ENCODE peak calls at places on chromosomes 12 and 14, in seven cellular contexts. A, S, D, H, Z, U and B are unnamed samples. For H3K4me1 and H3K27me3, the result is how much of the 10 kb centered on the place peaks cover.

GRCh38 chr14:89720076-89720687 is 234.3 kb downstream of the EFCAB11 start:
- DNase-seq in A (no peak), S (no peak), D (no peak), H (no peak), Z (no peak), U (no peak), B (no peak)

GRCh38 chr12:75236206-75236605 is 26.6 kb upstream of the KCNC2 start:
- DNase-seq in A (no peak), S (no peak), D (no peak), H (no peak), Z (no peak), U (no peak), B (no peak)

GRCh38 chr14:63011609-63012008 is 33.6 kb downstream of the KCNH5 start:
- DNase-seq in A (peak), S (no peak), D (no peak), H (no peak), Z (no peak), U (no peak), B (no peak)

GRCh38 chr14:102928412-102929348 is 6.2 kb downstream of the AMN start:
- DNase-seq in A (peak), S (peak), D (peak), H (peak), Z (peak), U (peak), B (peak)

GRCh38 chr14:55416866-55417265 is 5.2 kb upstream of the ATG14 start:
- DNase-seq in A (no peak), S (peak), D (no peak), H (peak), Z (peak), U (peak), B (peak)

GRCh38 chr14:81193924-81194633 is 26.7 kb downstream of the GTF2A1 start:
- DNase-seq in A (no peak), S (no peak), D (no peak), H (no peak), Z (no peak), U (no peak), B (no peak)

GRCh38 chr14:101774006-101774755 is 12.7 kb downstream of the PPP2R5C start:
- DNase-seq in A (no peak), S (no peak), D (no peak), H (no peak), Z (no peak), U (no peak), B (no peak)

GRCh38 chr14:104150201-104151027 is 12.0 kb downstream of the KIF26A start:
- DNase-seq in A (no peak), S (no peak), D (no peak), H (peak), Z (peak), U (peak), B (peak)

GRCh38 chr14:65958664-65959562 is 527.3 kb upstream of the CCDC196 start:
- DNase-seq in A (peak), S (peak), D (peak), H (peak), Z (no peak), U (peak), B (no peak)

GRCh38 chr14:102279688-102280348 is 25.1 kb downstream of the MOK start:
- DNase-seq in A (peak), S (no peak), D (no peak), H (peak), Z (no peak), U (peak), B (no peak)

GRCh38 chr14:21924479-21924878 is 250.9 kb upstream of the OR4E1 start:
- DNase-seq in A (no peak), S (no peak), D (no peak), H (no peak), Z (peak), U (peak), B (peak)

GRCh38 chr12:98253207-98253606 is 262.2 kb upstream of the TMPO start:
- DNase-seq in A (no peak), S (no peak), D (no peak), H (no peak), Z (no peak), U (no peak), B (no peak)

GRCh38 chr14:24367506-24368214 is at the start of gene NFATC4:
- DNase-seq in A (peak), S (peak), D (peak), H (peak), Z (peak), U (peak), B (peak)

GRCh38 chr12:75706786-75707605 is 195.6 kb upstream of the KRR1 start:
- DNase-seq in A (peak), S (no peak), D (no peak), H (peak), Z (no peak), U (no peak), B (no peak)

GRCh38 chr12:509494-509893 is 49.8 kb downstream of the B4GALNT3 start:
- DNase-seq in A (peak), S (no peak), D (no peak), H (peak), Z (no peak), U (peak), B (peak)

DNA sequence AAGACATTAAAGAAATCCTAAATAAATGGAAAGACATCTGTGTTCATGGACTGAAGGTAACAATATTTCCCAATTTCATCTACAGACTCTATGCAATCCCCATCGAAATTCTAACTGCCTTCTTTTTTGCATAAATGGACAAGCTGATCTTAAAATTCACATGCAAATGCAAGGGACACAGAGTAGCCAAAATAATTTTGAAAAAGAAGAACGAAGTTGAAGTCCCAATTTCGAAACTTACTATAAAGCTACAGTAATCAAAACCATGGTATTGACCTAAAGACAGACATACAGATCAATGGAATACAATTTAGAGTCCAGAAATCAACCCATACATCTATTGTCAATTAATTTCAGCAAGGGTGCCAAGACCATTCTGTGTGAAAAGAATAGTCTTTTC is 16.4 kb upstream of the CD27 start:
- DNase-seq in A (no peak), S (no peak), D (no peak), H (no peak), Z (no peak), U (no peak), B (no peak)
- H3K9ac ChIP-seq in A (no peak), S (no peak), D (no peak), H (no peak), Z (no peak), U (no peak), B (no peak)

GRCh38 chr12:123934829-123935228 is 37.8 kb downstream of the CCDC92 start:
- DNase-seq in A (peak), S (no peak), D (no peak), H (peak), Z (no peak), U (no peak), B (peak)
- H3K4me1 ChIP-seq in A (under half), S (under half), D (under half), H (under half), Z (under half), U (under half), B (under half)

DNA sequence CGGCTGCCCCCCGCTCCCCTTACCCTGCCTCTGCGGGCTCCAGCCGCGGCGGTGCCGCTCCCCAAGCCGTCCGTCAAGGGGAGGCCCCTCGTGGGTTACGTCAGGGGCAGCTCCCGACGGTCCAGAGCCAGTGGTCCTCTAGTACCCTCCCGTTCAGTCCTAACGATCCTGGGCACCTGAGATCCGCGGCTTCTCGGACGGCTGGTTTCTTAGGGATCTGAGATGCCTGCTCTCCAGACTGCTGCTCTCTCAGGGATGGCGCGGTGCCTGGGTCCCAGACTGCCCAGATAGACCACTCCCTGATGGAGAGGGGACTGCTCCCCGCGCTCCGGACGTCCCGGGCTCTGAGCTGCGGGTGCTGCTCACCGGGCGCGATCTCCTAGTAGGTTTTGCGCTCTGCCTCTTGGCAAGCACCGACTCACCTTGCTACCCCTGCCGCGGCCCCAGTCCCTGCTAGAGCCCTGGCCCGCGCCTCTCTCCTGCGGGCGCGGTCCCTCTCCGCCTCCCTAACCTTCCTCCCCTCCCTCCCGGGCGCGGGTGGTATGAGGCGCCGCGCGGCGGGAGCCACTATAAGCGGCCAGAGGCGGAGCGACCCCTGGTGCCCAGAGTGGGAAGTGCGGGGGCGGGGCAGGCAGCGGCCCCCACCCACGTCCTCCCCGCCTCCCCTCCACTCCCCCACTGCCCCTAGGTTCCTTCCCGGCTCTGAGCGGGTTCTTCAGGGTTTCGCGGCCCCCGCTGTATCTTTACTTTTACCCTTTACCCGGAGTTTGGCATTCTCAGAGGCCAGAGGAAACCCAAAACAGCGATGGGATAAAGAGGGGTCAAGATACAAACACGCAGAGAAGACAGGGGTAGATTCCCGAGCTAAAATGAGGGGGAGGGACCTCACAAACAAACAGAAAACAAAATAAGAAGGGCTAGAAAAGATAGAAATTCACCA is at the start of gene C1QL4:
- DNase-seq in A (peak), S (peak), D (no peak), H (peak), Z (peak), U (peak), B (peak)
- H3K27me3 ChIP-seq in A (half or more), S (half or more), D (half or more), H (under half), Z (half or more), U (half or more), B (half or more)

DNA sequence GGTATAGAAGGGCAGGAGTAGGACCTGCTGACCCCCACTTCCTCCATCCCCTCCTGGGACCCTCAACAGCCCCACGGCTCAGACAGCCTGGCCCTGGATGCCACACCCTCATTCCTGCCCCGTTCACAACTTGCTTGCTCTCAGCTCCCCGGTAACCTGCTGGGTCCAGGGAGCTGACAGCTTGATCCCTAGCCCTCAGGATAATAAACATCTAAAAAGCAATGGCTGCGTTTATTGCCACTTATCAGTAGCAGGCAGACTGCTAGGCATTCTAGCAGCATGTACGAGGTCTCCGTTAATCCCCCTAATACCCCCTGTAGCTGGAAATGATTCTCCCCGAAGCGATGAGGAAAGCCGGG is 24.3 kb upstream of the RPLP0 start:
- DNase-seq in A (no peak), S (no peak), D (no peak), H (no peak), Z (no peak), U (peak), B (peak)
- H3K9ac ChIP-seq in A (no peak), S (peak), D (peak), H (peak), Z (no peak), U (no peak), B (no peak)

DNA sequence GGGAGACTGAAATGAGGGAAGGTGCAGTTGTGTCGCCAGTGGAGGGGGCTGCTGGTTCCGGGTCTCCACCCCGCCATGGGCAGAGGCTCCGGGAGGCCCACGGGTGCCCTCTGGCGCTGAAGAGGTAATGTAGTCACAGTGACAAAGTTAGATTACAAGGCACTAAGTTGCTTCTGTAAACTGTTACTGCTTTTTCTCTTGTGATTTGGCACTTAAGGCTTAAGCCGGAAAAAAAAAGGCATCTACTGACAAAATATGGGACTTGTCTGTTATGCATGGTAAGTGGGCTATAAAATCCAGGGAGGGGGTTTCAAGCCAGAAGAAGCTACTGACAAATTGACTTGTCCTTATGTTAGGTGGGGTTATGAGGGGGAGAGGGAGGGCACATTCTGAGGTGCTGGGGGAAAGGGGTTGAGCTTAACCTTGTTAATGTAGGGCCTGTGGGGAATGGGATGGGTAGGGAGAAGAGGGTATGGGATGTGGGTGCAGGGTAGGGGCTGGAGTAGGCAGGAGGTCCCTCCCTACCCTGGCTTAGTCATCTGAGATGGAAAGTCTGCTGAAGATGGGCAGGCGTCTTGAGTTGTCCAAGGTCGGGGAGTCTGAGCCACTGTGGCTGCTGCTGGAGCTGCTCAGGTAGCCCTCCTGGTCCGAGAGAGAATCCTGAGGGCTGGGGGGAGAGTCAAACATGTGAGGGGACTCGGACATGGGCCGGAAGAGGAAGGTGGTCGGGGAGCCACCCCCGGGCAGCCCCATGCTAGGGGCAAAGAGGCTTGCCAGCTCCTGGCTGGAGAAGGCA is 3.7 kb downstream of the ZFP36L1 start:
- DNase-seq in A (peak), S (no peak), D (no peak), H (peak), Z (peak), U (peak), B (peak)
- H3K4me1 ChIP-seq in A (under half), S (under half), D (under half), H (under half), Z (under half), U (under half), B (under half)

GRCh38 chr12:90080616-90081015 is 372.0 kb upstream of the ATP2B1 start:
- DNase-seq in A (no peak), S (no peak), D (no peak), H (no peak), Z (no peak), U (no peak), B (no peak)
- H3K27me3 ChIP-seq in A (under half), S (under half), D (under half), H (under half), Z (under half), U (under half), B (under half)

GRCh38 chr12:11794311-11794710 is 144.8 kb downstream of the ETV6 start:
- DNase-seq in A (no peak), S (no peak), D (no peak), H (no peak), Z (no peak), U (no peak), B (no peak)
- H3K9ac ChIP-seq in A (peak), S (no peak), D (no peak), H (no peak), Z (no peak), U (no peak), B (no peak)

DNA sequence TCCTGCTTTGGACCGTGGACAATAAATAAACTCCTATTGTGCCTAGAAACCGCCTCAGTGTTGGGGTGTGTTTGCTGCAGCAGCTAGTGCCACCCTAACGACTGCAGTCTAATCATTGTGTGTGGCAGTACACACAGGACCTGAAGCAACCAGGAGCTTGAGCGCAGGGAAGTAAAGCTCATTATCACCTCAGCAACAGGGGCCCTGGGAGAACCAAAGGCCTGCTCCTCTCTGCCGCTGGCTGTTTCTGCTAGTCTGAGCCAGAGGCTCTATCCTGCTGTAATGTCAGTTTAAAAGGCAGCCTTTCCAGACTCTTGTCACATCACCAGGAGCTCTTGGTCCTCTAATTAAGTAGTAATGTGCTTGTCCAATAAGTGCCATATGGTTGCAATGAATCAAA is 119.3 kb downstream of the CACNA1C start:
- DNase-seq in A (no peak), S (no peak), D (no peak), H (no peak), Z (no peak), U (peak), B (peak)
- H3K4me1 ChIP-seq in A (under half), S (under half), D (under half), H (under half), Z (under half), U (under half), B (under half)